ENCODE peak calls at places on chromosomes 7 and 10, in ten cellular contexts. One of them, this sample, is unnamed.

GRCh38 chr10:130418731-130419130 is 282.5 kb downstream of the GLRX3 start:
- DNase-seq in lower leg skin: peak; percentile 58
- DNase-seq in mammary epithelial cell: no peak
- DNase-seq in IMR-90: no peak
- DNase-seq in PC-3: no peak
- DNase-seq in AG10803: no peak
- DNase-seq in heart left ventricle: no peak
- DNase-seq in astrocyte: no peak
- DNase-seq in prostate gland: no peak
- DNase-seq in brain microvascular endothelial cell: no peak
- DNase-seq in this sample: no peak

GRCh38 chr10:72340510-72340895 is 14.2 kb downstream of the DNAJB12 start:
- DNase-seq in lower leg skin: peak; percentile 94
- DNase-seq in mammary epithelial cell: no peak
- DNase-seq in IMR-90: no peak
- DNase-seq in PC-3: peak; percentile 58
- DNase-seq in AG10803: no peak
- DNase-seq in heart left ventricle: peak; percentile 85
- DNase-seq in astrocyte: no peak
- DNase-seq in prostate gland: no peak
- DNase-seq in brain microvascular endothelial cell: peak; percentile 50
- DNase-seq in this sample: peak; percentile 54

GRCh38 chr10:116669080-116669479 is 48.3 kb downstream of the PNLIPRP2 start:
- DNase-seq in lower leg skin: peak; percentile 58
- DNase-seq in mammary epithelial cell: no peak
- DNase-seq in IMR-90: peak; percentile 37
- DNase-seq in PC-3: peak; percentile 55
- DNase-seq in AG10803: no peak
- DNase-seq in heart left ventricle: no peak
- DNase-seq in astrocyte: no peak
- DNase-seq in prostate gland: no peak
- DNase-seq in brain microvascular endothelial cell: no peak
- DNase-seq in this sample: peak; percentile 42

GRCh38 chr7:118839544-118839943 is 615.0 kb downstream of the ANKRD7 start:
- DNase-seq in lower leg skin: no peak
- DNase-seq in mammary epithelial cell: peak; percentile 11
- DNase-seq in IMR-90: no peak
- DNase-seq in PC-3: no peak
- DNase-seq in AG10803: no peak
- DNase-seq in heart left ventricle: no peak
- DNase-seq in astrocyte: no peak
- DNase-seq in prostate gland: no peak
- DNase-seq in brain microvascular endothelial cell: no peak
- DNase-seq in this sample: no peak

GRCh38 chr10:113907166-113907565 is 52.7 kb downstream of the NHLRC2 start:
- DNase-seq in lower leg skin: no peak
- DNase-seq in mammary epithelial cell: no peak
- DNase-seq in IMR-90: peak; percentile 29
- DNase-seq in PC-3: no peak
- DNase-seq in AG10803: no peak
- DNase-seq in heart left ventricle: no peak
- DNase-seq in astrocyte: peak; percentile 39
- DNase-seq in prostate gland: no peak
- DNase-seq in brain microvascular endothelial cell: peak; percentile 81
- DNase-seq in this sample: peak; percentile 60

GRCh38 chr7:136302049-136302448 is 324.9 kb upstream of the MTPN start:
- DNase-seq in lower leg skin: no peak
- DNase-seq in mammary epithelial cell: no peak
- DNase-seq in IMR-90: no peak
- DNase-seq in PC-3: no peak
- DNase-seq in AG10803: no peak
- DNase-seq in heart left ventricle: no peak
- DNase-seq in astrocyte: no peak
- DNase-seq in prostate gland: no peak
- DNase-seq in brain microvascular endothelial cell: no peak
- DNase-seq in this sample: no peak

GRCh38 chr7:105448181-105448580 is 59.5 kb upstream of the SRPK2 start:
- DNase-seq in lower leg skin: no peak
- DNase-seq in mammary epithelial cell: no peak
- DNase-seq in IMR-90: no peak
- DNase-seq in PC-3: no peak
- DNase-seq in AG10803: no peak
- DNase-seq in heart left ventricle: no peak
- DNase-seq in astrocyte: no peak
- DNase-seq in prostate gland: no peak
- DNase-seq in brain microvascular endothelial cell: no peak
- DNase-seq in this sample: no peak

GRCh38 chr7:15594461-15594860 is 32.6 kb upstream of the AGMO start:
- DNase-seq in lower leg skin: no peak
- DNase-seq in mammary epithelial cell: no peak
- DNase-seq in IMR-90: no peak
- DNase-seq in PC-3: no peak
- DNase-seq in AG10803: no peak
- DNase-seq in heart left ventricle: no peak
- DNase-seq in astrocyte: no peak
- DNase-seq in prostate gland: peak; percentile 9
- DNase-seq in brain microvascular endothelial cell: no peak
- DNase-seq in this sample: no peak

GRCh38 chr10:31929986-31930675 is 1.5 kb upstream of the ARHGAP12 start:
- DNase-seq in lower leg skin: no peak
- DNase-seq in mammary epithelial cell: peak; percentile 33
- DNase-seq in IMR-90: no peak
- DNase-seq in PC-3: no peak
- DNase-seq in AG10803: no peak
- DNase-seq in heart left ventricle: no peak
- DNase-seq in astrocyte: no peak
- DNase-seq in prostate gland: peak; percentile 10
- DNase-seq in brain microvascular endothelial cell: no peak
- DNase-seq in this sample: peak; percentile 21

GRCh38 chr10:79298403-79299244 is 48.6 kb upstream of the PPIF start:
- DNase-seq in lower leg skin: no peak
- DNase-seq in mammary epithelial cell: peak; percentile 90
- DNase-seq in IMR-90: peak; percentile 99
- DNase-seq in PC-3: peak; percentile 100
- DNase-seq in AG10803: peak; percentile 93
- DNase-seq in heart left ventricle: no peak
- DNase-seq in astrocyte: peak; percentile 99
- DNase-seq in prostate gland: no peak
- DNase-seq in brain microvascular endothelial cell: peak; percentile 98
- DNase-seq in this sample: peak; percentile 98

GRCh38 chr10:17523246-17523753 is 68.9 kb upstream of the ST8SIA6 start:
- DNase-seq in lower leg skin: no peak
- DNase-seq in mammary epithelial cell: no peak
- DNase-seq in IMR-90: no peak
- DNase-seq in PC-3: no peak
- DNase-seq in AG10803: no peak
- DNase-seq in heart left ventricle: no peak
- DNase-seq in astrocyte: no peak
- DNase-seq in prostate gland: no peak
- DNase-seq in brain microvascular endothelial cell: no peak
- DNase-seq in this sample: no peak

GRCh38 chr7:27116962-27117686 is 13.4 kb downstream of the HOXA4 start:
- DNase-seq in lower leg skin: no peak
- DNase-seq in mammary epithelial cell: peak; percentile 34
- DNase-seq in IMR-90: peak; percentile 28
- DNase-seq in PC-3: no peak
- DNase-seq in AG10803: no peak
- DNase-seq in heart left ventricle: no peak
- DNase-seq in astrocyte: peak; percentile 9
- DNase-seq in prostate gland: no peak
- DNase-seq in brain microvascular endothelial cell: no peak
- DNase-seq in this sample: no peak

GRCh38 chr7:27113991-27114866 is 11.7 kb upstream of the HOXA2 start:
- DNase-seq in lower leg skin: no peak
- DNase-seq in mammary epithelial cell: peak; percentile 68
- DNase-seq in IMR-90: peak; percentile 69
- DNase-seq in PC-3: peak; percentile 55
- DNase-seq in AG10803: no peak
- DNase-seq in heart left ventricle: no peak
- DNase-seq in astrocyte: peak; percentile 74
- DNase-seq in prostate gland: peak; percentile 56
- DNase-seq in brain microvascular endothelial cell: no peak
- DNase-seq in this sample: no peak

GRCh38 chr7:27116019-27116411 is 13.5 kb upstream of the HOXA2 start:
- DNase-seq in lower leg skin: no peak
- DNase-seq in mammary epithelial cell: peak; percentile 53
- DNase-seq in IMR-90: peak; percentile 12
- DNase-seq in PC-3: no peak
- DNase-seq in AG10803: no peak
- DNase-seq in heart left ventricle: no peak
- DNase-seq in astrocyte: no peak
- DNase-seq in prostate gland: no peak
- DNase-seq in brain microvascular endothelial cell: no peak
- DNase-seq in this sample: no peak

GRCh38 chr7:27116521-27116946 is 14.0 kb downstream of the HOXA4 start:
- DNase-seq in lower leg skin: no peak
- DNase-seq in mammary epithelial cell: no peak
- DNase-seq in IMR-90: peak; percentile 22
- DNase-seq in PC-3: no peak
- DNase-seq in AG10803: no peak
- DNase-seq in heart left ventricle: no peak
- DNase-seq in astrocyte: peak; percentile 10
- DNase-seq in prostate gland: no peak
- DNase-seq in brain microvascular endothelial cell: no peak
- DNase-seq in this sample: no peak

GRCh38 chr7:27115161-27116018 is 12.9 kb upstream of the HOXA2 start:
- DNase-seq in lower leg skin: no peak
- DNase-seq in mammary epithelial cell: peak; percentile 89
- DNase-seq in IMR-90: peak; percentile 92
- DNase-seq in PC-3: peak; percentile 95
- DNase-seq in AG10803: no peak
- DNase-seq in heart left ventricle: no peak
- DNase-seq in astrocyte: peak; percentile 85
- DNase-seq in prostate gland: peak; percentile 65
- DNase-seq in brain microvascular endothelial cell: no peak
- DNase-seq in this sample: peak; percentile 74
- H3K4me3 ChIP-seq in lower leg skin: no peak overlapping the region
- H3K4me3 ChIP-seq in mammary epithelial cell: peak overlapping the region; percentile 62
- H3K4me3 ChIP-seq in IMR-90: peak overlapping the region; percentile 71
- H3K4me3 ChIP-seq in PC-3: peak overlapping the region; percentile 66
- H3K4me3 ChIP-seq in AG10803: no peak overlapping the region
- H3K4me3 ChIP-seq in heart left ventricle: peak overlapping the region; percentile 22
- H3K4me3 ChIP-seq in astrocyte: peak overlapping the region; percentile 69
- H3K4me3 ChIP-seq in prostate gland: peak overlapping the region; percentile 30
- H3K4me3 ChIP-seq in brain microvascular endothelial cell: peak overlapping the region; percentile 44
- H3K4me3 ChIP-seq in this sample: peak overlapping the region; percentile 46

GRCh38 chr10:81018898-81019890 is 481.5 kb downstream of the SH2D4B start:
- DNase-seq in lower leg skin: no peak
- DNase-seq in mammary epithelial cell: peak; percentile 34
- DNase-seq in IMR-90: peak; percentile 19
- DNase-seq in PC-3: peak; percentile 34
- DNase-seq in AG10803: peak; percentile 43
- DNase-seq in heart left ventricle: no peak
- DNase-seq in astrocyte: peak; percentile 16
- DNase-seq in prostate gland: peak; percentile 19
- DNase-seq in brain microvascular endothelial cell: peak; percentile 32
- DNase-seq in this sample: peak; percentile 55
- TF ChIP-seq CTCF in lower leg skin: no peak
- TF ChIP-seq CTCF in mammary epithelial cell: peak; percentile 81
- TF ChIP-seq CTCF in IMR-90: peak; percentile 56
- TF ChIP-seq CTCF in PC-3: peak; percentile 55
- TF ChIP-seq CTCF in AG10803: peak; percentile 63
- TF ChIP-seq CTCF in heart left ventricle: peak; percentile 46
- TF ChIP-seq CTCF in astrocyte: peak; percentile 77
- TF ChIP-seq CTCF in prostate gland: peak; percentile 42
- TF ChIP-seq CTCF in brain microvascular endothelial cell: peak; percentile 84
- TF ChIP-seq CTCF in this sample: peak; percentile 60

DNA sequence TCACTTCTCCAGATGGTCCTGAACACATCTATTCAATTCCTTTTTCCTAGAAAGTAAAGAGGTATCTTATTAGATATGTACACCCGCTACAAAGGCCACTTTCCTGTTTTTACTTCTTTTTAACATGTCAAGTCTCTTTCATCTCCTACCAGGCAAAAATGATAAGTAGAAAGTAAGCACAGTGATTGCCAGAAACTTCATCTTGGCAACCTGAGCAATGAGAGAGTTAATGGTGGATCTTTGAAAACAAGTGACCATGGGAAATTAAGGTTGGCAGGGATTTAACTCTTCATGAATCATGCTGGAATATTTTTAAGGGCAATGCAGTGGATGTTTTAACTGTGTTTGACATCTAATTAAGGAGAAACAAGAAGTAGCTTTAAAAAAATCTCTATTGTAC is 2.7 kb downstream of the SEMA3A start:
- DNase-seq in lower leg skin: no peak
- DNase-seq in mammary epithelial cell: no peak
- DNase-seq in IMR-90: peak; percentile 54
- DNase-seq in PC-3: peak; percentile 38
- DNase-seq in AG10803: no peak
- DNase-seq in heart left ventricle: no peak
- DNase-seq in astrocyte: peak; percentile 62
- DNase-seq in prostate gland: no peak
- DNase-seq in brain microvascular endothelial cell: no peak
- DNase-seq in this sample: no peak
- H3K4me3 ChIP-seq in lower leg skin: no peak overlapping the region
- H3K4me3 ChIP-seq in mammary epithelial cell: peak overlapping the region; percentile 16
- H3K4me3 ChIP-seq in IMR-90: peak overlapping the region; percentile 84
- H3K4me3 ChIP-seq in PC-3: peak overlapping the region; percentile 79
- H3K4me3 ChIP-seq in AG10803: peak overlapping the region; percentile 6
- H3K4me3 ChIP-seq in heart left ventricle: no peak overlapping the region
- H3K4me3 ChIP-seq in astrocyte: peak overlapping the region; percentile 27
- H3K4me3 ChIP-seq in prostate gland: no peak overlapping the region
- H3K4me3 ChIP-seq in brain microvascular endothelial cell: no peak overlapping the region
- H3K4me3 ChIP-seq in this sample: no peak overlapping the region

GRCh38 chr10:128086003-128086863 is 40.0 kb downstream of the MKI67 start:
- DNase-seq in lower leg skin: peak; percentile 78
- DNase-seq in mammary epithelial cell: no peak
- DNase-seq in IMR-90: no peak
- DNase-seq in PC-3: peak; percentile 8
- DNase-seq in AG10803: no peak
- DNase-seq in heart left ventricle: no peak
- DNase-seq in astrocyte: no peak
- DNase-seq in prostate gland: no peak
- DNase-seq in brain microvascular endothelial cell: no peak
- DNase-seq in this sample: no peak

GRCh38 chr10:128084991-128085390 is 41.2 kb downstream of the MKI67 start:
- DNase-seq in lower leg skin: peak; percentile 72
- DNase-seq in mammary epithelial cell: no peak
- DNase-seq in IMR-90: no peak
- DNase-seq in PC-3: no peak
- DNase-seq in AG10803: no peak
- DNase-seq in heart left ventricle: no peak
- DNase-seq in astrocyte: no peak
- DNase-seq in prostate gland: no peak
- DNase-seq in brain microvascular endothelial cell: no peak
- DNase-seq in this sample: no peak

GRCh38 chr10:128087146-128087883 is 38.9 kb downstream of the MKI67 start:
- DNase-seq in lower leg skin: peak; percentile 45
- DNase-seq in mammary epithelial cell: no peak
- DNase-seq in IMR-90: no peak
- DNase-seq in PC-3: no peak
- DNase-seq in AG10803: peak; percentile 4
- DNase-seq in heart left ventricle: no peak
- DNase-seq in astrocyte: no peak
- DNase-seq in prostate gland: no peak
- DNase-seq in brain microvascular endothelial cell: no peak
- DNase-seq in this sample: no peak

GRCh38 chr10:128091636-128092210 is 34.5 kb downstream of the MKI67 start:
- DNase-seq in lower leg skin: peak; percentile 62
- DNase-seq in mammary epithelial cell: no peak
- DNase-seq in IMR-90: no peak
- DNase-seq in PC-3: no peak
- DNase-seq in AG10803: no peak
- DNase-seq in heart left ventricle: no peak
- DNase-seq in astrocyte: no peak
- DNase-seq in prostate gland: no peak
- DNase-seq in brain microvascular endothelial cell: no peak
- DNase-seq in this sample: no peak

GRCh38 chr10:128087884-128088695 is 38.1 kb downstream of the MKI67 start:
- DNase-seq in lower leg skin: peak; percentile 52
- DNase-seq in mammary epithelial cell: peak; percentile 25
- DNase-seq in IMR-90: no peak
- DNase-seq in PC-3: peak; percentile 29
- DNase-seq in AG10803: no peak
- DNase-seq in heart left ventricle: no peak
- DNase-seq in astrocyte: no peak
- DNase-seq in prostate gland: no peak
- DNase-seq in brain microvascular endothelial cell: no peak
- DNase-seq in this sample: no peak
- TF ChIP-seq CTCF in lower leg skin: no peak
- TF ChIP-seq CTCF in mammary epithelial cell: peak; percentile 44
- TF ChIP-seq CTCF in IMR-90: no peak
- TF ChIP-seq CTCF in PC-3: peak; percentile 40
- TF ChIP-seq CTCF in AG10803: no peak
- TF ChIP-seq CTCF in heart left ventricle: no peak
- TF ChIP-seq CTCF in astrocyte: peak; percentile 9
- TF ChIP-seq CTCF in prostate gland: no peak
- TF ChIP-seq CTCF in brain microvascular endothelial cell: peak; percentile 35
- TF ChIP-seq CTCF in this sample: no peak

This sample was measured in fibroblast of mammary gland.